ENCODE peak calls at places on chromosomes 16 and 17, in four cellular contexts. F, X, B and S are unnamed samples.
A peak's percentile ranks its signal among the peaks of the same experiment; 100 is the strongest.

GRCh38 chr16:85614338-85615013 is 1.4 kb downstream of the GSE1 start:
- DNase-seq in B (peak; percentile 21), F (no peak), X (no peak), S (no peak)

GRCh38 chr16:29757950-29758466 is 12.2 kb upstream of the C16orf54 start:
- DNase-seq in B (no peak), X (no peak), F (no peak), S (no peak)

GRCh38 chr16:4307215-4308037 is 8.4 kb upstream of the GLIS2 start:
- DNase-seq in X (peak; percentile 90), F (peak; percentile 91), B (peak; percentile 94), S (peak; percentile 24)

GRCh38 chr17:41835800-41836549 is at the start of gene NT5C3B:
- DNase-seq in F (peak; percentile 38), X (peak; percentile 36), B (peak; percentile 72), S (no peak)

GRCh38 chr17:7016886-7017826 is 4.7 kb downstream of the RNASEK start:
- DNase-seq in B (no peak), X (no peak), F (no peak), S (no peak)

GRCh38 chr16:13291934-13292333 is 390.5 kb downstream of the SHISA9 start:
- DNase-seq in F (no peak), X (no peak), B (no peak), S (no peak)

GRCh38 chr17:20063665-20064648 is 54.8 kb downstream of the SPECC1 start:
- DNase-seq in X (no peak), F (no peak), B (peak; percentile 75), S (no peak)

GRCh38 chr16:4803479-4804243 is 1.2 kb upstream of the ROGDI start:
- DNase-seq in F (no peak), B (no peak), X (no peak), S (no peak)

GRCh38 chr17:35896011-35896587 is 15.9 kb upstream of the CCL5 start:
- DNase-seq in F (no peak), X (no peak), B (no peak), S (no peak)

GRCh38 chr17:5915337-5915736 is 154.8 kb upstream of the WSCD1 start:
- DNase-seq in F (no peak), B (no peak), X (no peak), S (no peak)

GRCh38 chr17:50988427-50988826 is 122.3 kb upstream of the TOB1 start:
- DNase-seq in B (no peak), F (no peak), X (no peak), S (no peak)

GRCh38 chr17:45430738-45431530 is 1.7 kb downstream of the ARHGAP27 start:
- DNase-seq in X (no peak), B (peak; percentile 69), F (no peak), S (no peak)

GRCh38 chr17:61395409-61395982 is 4.1 kb upstream of the TBX2 start:
- DNase-seq in X (no peak), F (no peak), B (no peak), S (no peak)

GRCh38 chr17:73474370-73474988 is 162.7 kb upstream of the CDC42EP4 start:
- DNase-seq in B (peak; percentile 85), X (no peak), F (no peak), S (no peak)

GRCh38 chr17:45768000-45768399 is 16.1 kb upstream of the CRHR1 start:
- DNase-seq in F (no peak), B (no peak), X (no peak), S (no peak)

GRCh38 chr17:17141860-17142552 is 64.1 kb downstream of the PLD6 start:
- DNase-seq in F (no peak), X (no peak), B (no peak), S (no peak)

GRCh38 chr16:50467559-50467942 is 80.6 kb upstream of the NKD1 start:
- DNase-seq in B (no peak), X (no peak), F (no peak), S (no peak)

GRCh38 chr17:44630703-44631102 is 25.6 kb upstream of the MEIOC start:
- DNase-seq in X (no peak), F (no peak), B (no peak), S (no peak)

GRCh38 chr17:73722163-73722562 is 77.9 kb upstream of the SDK2 start:
- DNase-seq in F (no peak), X (no peak), B (no peak), S (peak; percentile 77)

GRCh38 chr16:13795131-13795530 is 124.8 kb upstream of the ERCC4 start:
- DNase-seq in B (no peak), F (no peak), X (no peak), S (no peak)

GRCh38 chr17:50210249-50211225 is 9.1 kb upstream of the COL1A1 start:
- DNase-seq in X (no peak), B (peak; percentile 78), F (no peak), S (no peak)

GRCh38 chr17:699350-699749 is 15.3 kb downstream of the VPS53 start:
- DNase-seq in B (no peak), F (no peak), X (no peak), S (no peak)

GRCh38 chr16:11292076-11292748 is 11.1 kb upstream of the PRM1 start:
- DNase-seq in X (no peak), B (no peak), F (no peak), S (no peak)

GRCh38 chr17:9924735-9925191 is 19.7 kb upstream of the RCVRN start:
- DNase-seq in F (no peak), X (no peak), B (peak; percentile 71), S (peak; percentile 69)

GRCh38 chr17:1398900-1399299 is 1.1 kb downstream of the YWHAE start:
- DNase-seq in X (no peak), B (no peak), F (no peak), S (no peak)

GRCh38 chr16:367333-367903 is 2.9 kb downstream of the MRPL28 start:
- DNase-seq in F (no peak), B (no peak), X (no peak), S (no peak)

GRCh38 chr17:6069611-6070279 is 434 bp upstream of the WSCD1 start:
- DNase-seq in F (no peak), B (no peak), X (no peak), S (no peak)